ENCODE peak calls at places on chromosomes 13 and 19, in four cellular contexts. One of them, this sample, is unnamed.

GRCh38 chr13:111380431-111380830 is 60.0 kb downstream of the TEX29 start:
- DNase-seq in DND-41: no peak
- DNase-seq in WERI-Rb-1: no peak
- DNase-seq in GM13976: no peak
- DNase-seq in this sample: no peak

GRCh38 chr19:55809381-55810058 is 22.3 kb downstream of the NLRP11 start:
- DNase-seq in DND-41: peak
- DNase-seq in WERI-Rb-1: peak
- DNase-seq in GM13976: peak
- DNase-seq in this sample: peak

GRCh38 chr13:48571121-48571901 is 38.4 kb upstream of the RCBTB2 start:
- DNase-seq in DND-41: peak
- DNase-seq in WERI-Rb-1: no peak
- DNase-seq in GM13976: no peak
- DNase-seq in this sample: no peak

GRCh38 chr19:15379996-15380647 is 535 bp upstream of the AKAP8 start:
- DNase-seq in DND-41: no peak
- DNase-seq in WERI-Rb-1: peak
- DNase-seq in GM13976: peak
- DNase-seq in this sample: peak

GRCh38 chr13:62598708-62599107 is 1183.1 kb upstream of the PCDH20 start:
- DNase-seq in DND-41: no peak
- DNase-seq in WERI-Rb-1: no peak
- DNase-seq in GM13976: no peak
- DNase-seq in this sample: no peak

GRCh38 chr19:2417881-2418406 is 9.4 kb downstream of the TIMM13 start:
- DNase-seq in DND-41: no peak
- DNase-seq in WERI-Rb-1: no peak
- DNase-seq in GM13976: no peak
- DNase-seq in this sample: no peak

GRCh38 chr19:4327252-4327876 is 11.3 kb downstream of the STAP2 start:
- DNase-seq in DND-41: peak
- DNase-seq in WERI-Rb-1: no peak
- DNase-seq in GM13976: peak
- DNase-seq in this sample: peak

GRCh38 chr13:30713133-30713532 is 22.2 kb upstream of the ALOX5AP start:
- DNase-seq in DND-41: no peak
- DNase-seq in WERI-Rb-1: no peak
- DNase-seq in GM13976: no peak
- DNase-seq in this sample: no peak

GRCh38 chr13:97822377-97822776 is 131.1 kb upstream of the IPO5 start:
- DNase-seq in DND-41: no peak
- DNase-seq in WERI-Rb-1: no peak
- DNase-seq in GM13976: no peak
- DNase-seq in this sample: no peak

GRCh38 chr19:30738047-30738446 is 365.9 kb downstream of the ZNF536 start:
- DNase-seq in DND-41: no peak
- DNase-seq in WERI-Rb-1: no peak
- DNase-seq in GM13976: no peak
- DNase-seq in this sample: no peak

GRCh38 chr13:108959254-108959653 is 329.8 kb downstream of the MYO16 start:
- DNase-seq in DND-41: no peak
- DNase-seq in WERI-Rb-1: no peak
- DNase-seq in GM13976: no peak
- DNase-seq in this sample: no peak

GRCh38 chr13:112908342-112908741 is 60.7 kb upstream of the MCF2L start:
- DNase-seq in DND-41: no peak
- DNase-seq in WERI-Rb-1: no peak
- DNase-seq in GM13976: no peak
- DNase-seq in this sample: no peak

GRCh38 chr13:75330770-75331169 is 151.2 kb downstream of the TBC1D4 start:
- DNase-seq in DND-41: no peak
- DNase-seq in WERI-Rb-1: no peak
- DNase-seq in GM13976: no peak
- DNase-seq in this sample: no peak

GRCh38 chr13:44412341-44412935 is 38.8 kb downstream of the SERP2 start:
- DNase-seq in DND-41: no peak
- DNase-seq in WERI-Rb-1: no peak
- DNase-seq in GM13976: no peak
- DNase-seq in this sample: no peak

GRCh38 chr13:44409595-44409994 is 36.0 kb downstream of the SERP2 start:
- DNase-seq in DND-41: no peak
- DNase-seq in WERI-Rb-1: no peak
- DNase-seq in GM13976: no peak
- DNase-seq in this sample: no peak

GRCh38 chr13:44407891-44408290 is 34.3 kb downstream of the SERP2 start:
- DNase-seq in DND-41: no peak
- DNase-seq in WERI-Rb-1: no peak
- DNase-seq in GM13976: no peak
- DNase-seq in this sample: no peak

GRCh38 chr13:44411841-44412240 is 38.2 kb downstream of the SERP2 start:
- DNase-seq in DND-41: no peak
- DNase-seq in WERI-Rb-1: no peak
- DNase-seq in GM13976: no peak
- DNase-seq in this sample: no peak

DNA sequence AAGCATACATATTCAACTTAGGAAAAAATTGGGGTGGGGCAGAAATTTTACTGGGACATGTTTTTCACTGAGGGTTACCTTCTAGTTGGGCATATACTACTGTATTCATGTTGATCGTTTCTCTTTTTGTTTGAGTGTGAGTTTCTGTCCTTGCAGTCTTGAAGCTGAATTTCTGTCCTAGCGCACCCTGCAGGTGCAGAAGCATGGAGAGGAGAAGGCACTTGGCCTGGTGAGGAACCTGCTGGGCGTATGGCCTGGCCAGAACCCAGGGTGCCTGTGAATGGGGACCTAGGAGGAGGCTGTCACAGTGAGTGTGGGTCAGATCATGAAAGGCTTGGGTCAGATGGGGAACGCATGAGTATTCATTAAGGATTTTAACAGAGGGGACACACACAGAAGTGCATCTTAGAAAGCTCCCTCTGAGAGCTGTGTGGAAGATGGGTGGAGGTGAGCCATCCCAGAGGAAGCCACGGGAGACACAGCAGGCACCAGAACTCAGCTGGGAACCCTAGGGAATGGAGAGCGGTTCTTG is 36.8 kb downstream of the SERP2 start:
- DNase-seq in DND-41: no peak
- DNase-seq in WERI-Rb-1: no peak
- DNase-seq in GM13976: no peak
- DNase-seq in this sample: no peak
- TF ChIP-seq CTCF in DND-41: peak
- TF ChIP-seq CTCF in WERI-Rb-1: no peak
- TF ChIP-seq CTCF in GM13976: no peak
- TF ChIP-seq CTCF in this sample: no peak

GRCh38 chr13:36850790-36851438 is 31.9 kb downstream of the RFXAP start:
- DNase-seq in DND-41: peak
- DNase-seq in WERI-Rb-1: peak
- DNase-seq in GM13976: no peak
- DNase-seq in this sample: no peak
- TF ChIP-seq CTCF in DND-41: peak
- TF ChIP-seq CTCF in WERI-Rb-1: peak
- TF ChIP-seq CTCF in GM13976: no peak
- TF ChIP-seq CTCF in this sample: no peak

GRCh38 chr13:21347753-21348318 is 111.3 kb downstream of the ZDHHC20 start:
- DNase-seq in DND-41: no peak
- DNase-seq in WERI-Rb-1: no peak
- DNase-seq in GM13976: no peak
- DNase-seq in this sample: no peak
- TF ChIP-seq CTCF in DND-41: no peak
- TF ChIP-seq CTCF in WERI-Rb-1: no peak
- TF ChIP-seq CTCF in GM13976: no peak
- TF ChIP-seq CTCF in this sample: no peak

DNA sequence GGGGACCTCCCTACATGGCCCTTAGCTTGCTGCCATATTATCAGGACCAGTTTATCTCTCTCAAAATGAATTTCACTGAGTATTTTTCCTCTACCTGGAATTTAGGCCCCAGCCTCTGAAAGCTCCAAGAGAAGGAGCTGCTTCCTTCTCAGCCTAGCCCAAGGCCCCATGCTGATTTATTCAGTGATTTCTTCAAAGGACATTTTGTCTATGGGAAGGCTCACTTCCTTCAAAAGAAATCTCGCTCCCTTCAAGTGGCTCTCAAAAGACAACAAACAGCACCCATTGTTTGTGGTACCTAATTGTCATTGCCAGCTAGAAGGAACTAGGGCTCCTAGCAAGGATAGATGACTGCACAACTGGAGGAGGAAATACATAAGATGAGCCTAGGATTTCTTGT is 172.4 kb downstream of the SLC7A1 start:
- DNase-seq in DND-41: no peak
- DNase-seq in WERI-Rb-1: no peak
- DNase-seq in GM13976: no peak
- DNase-seq in this sample: no peak
- TF ChIP-seq CTCF in DND-41: no peak
- TF ChIP-seq CTCF in WERI-Rb-1: no peak
- TF ChIP-seq CTCF in GM13976: no peak
- TF ChIP-seq CTCF in this sample: no peak

This sample was measured in GM20000.